ENCODE peak calls at places on chromosomes 12 and 14, in nine cellular contexts. B is IMR-90, S is PC-3, P is ovary, H is pancreas, A is transverse colon, J is A673, C is osteoblast, U is uterus. M is an unnamed sample. For H3K4me1, the result is how much of the 10 kb centered on the place peaks cover.

GRCh38 chr12:69608114-69608513 is 2.6 kb downstream of the LRRC10 start:
- DNase-seq in B (no peak), S (no peak), P (no peak), H (no peak), A (no peak), J (no peak), C (no peak), U (no peak), M (no peak)

GRCh38 chr12:15322164-15323054 is at the start of gene PTPRO:
- DNase-seq in B (no peak), S (no peak), P (no peak), H (no peak), A (no peak), J (peak), C (no peak), U (no peak), M (no peak)

GRCh38 chr12:15662303-15662980 is 126.7 kb downstream of the EPS8 start:
- DNase-seq in B (peak), S (peak), P (no peak), H (no peak), A (no peak), J (peak), C (peak), U (no peak), M (peak)

GRCh38 chr14:75301666-75302325 is 23.2 kb downstream of the FOS start:
- DNase-seq in B (no peak), S (no peak), P (peak), H (peak), A (peak), J (no peak), C (no peak), U (peak), M (no peak)

GRCh38 chr12:45279916-45280547 is 64.1 kb downstream of the ANO6 start:
- DNase-seq in B (no peak), S (no peak), P (no peak), H (no peak), A (no peak), J (no peak), C (no peak), U (no peak), M (no peak)

GRCh38 chr12:96120359-96121100 is 73.6 kb upstream of the ELK3 start:
- DNase-seq in B (no peak), S (no peak), P (no peak), H (peak), A (peak), J (no peak), C (no peak), U (no peak), M (no peak)

GRCh38 chr14:68316078-68316868 is 476.6 kb downstream of the ZFP36L1 start:
- DNase-seq in B (no peak), S (no peak), P (no peak), H (no peak), A (no peak), J (no peak), C (no peak), U (no peak), M (no peak)

GRCh38 chr12:104668274-104668718 is 211.5 kb downstream of the CHST11 start:
- DNase-seq in B (peak), S (no peak), P (peak), H (no peak), A (peak), J (no peak), C (no peak), U (peak), M (no peak)

GRCh38 chr12:38903596-38903995 is 1.8 kb downstream of the CPNE8 start:
- DNase-seq in B (no peak), S (no peak), P (no peak), H (no peak), A (no peak), J (no peak), C (no peak), U (no peak), M (no peak)

GRCh38 chr12:70641691-70642090 is 4.5 kb upstream of the PTPRB start:
- DNase-seq in B (no peak), S (no peak), P (no peak), H (no peak), A (no peak), J (no peak), C (no peak), U (no peak), M (no peak)

GRCh38 chr12:43882578-43883178 is 46.8 kb downstream of the TMEM117 start:
- DNase-seq in B (peak), S (peak), P (no peak), H (no peak), A (peak), J (peak), C (no peak), U (no peak), M (no peak)

GRCh38 chr12:89299417-89299816 is 52.9 kb downstream of the DUSP6 start:
- DNase-seq in B (no peak), S (no peak), P (no peak), H (no peak), A (no peak), J (no peak), C (no peak), U (no peak), M (no peak)

GRCh38 chr12:123388218-123388947 is 4.5 kb downstream of the KMT5A start:
- DNase-seq in B (peak), S (peak), P (peak), H (peak), A (peak), J (peak), C (peak), U (peak), M (peak)

GRCh38 chr12:100758083-100758482 is 36.5 kb upstream of the ANO4 start:
- DNase-seq in B (no peak), S (no peak), P (no peak), H (no peak), A (no peak), J (no peak), C (no peak), U (no peak), M (no peak)

GRCh38 chr14:65079201-65079600 is 23.1 kb downstream of the MAX start:
- DNase-seq in B (no peak), S (no peak), P (no peak), H (no peak), A (no peak), J (no peak), C (no peak), U (no peak), M (no peak)

GRCh38 chr14:65080954-65081747 is 21.2 kb downstream of the MAX start:
- DNase-seq in B (peak), S (no peak), P (no peak), H (no peak), A (peak), J (no peak), C (no peak), U (no peak), M (no peak)

GRCh38 chr14:65077318-65077717 is 25.0 kb downstream of the MAX start:
- DNase-seq in B (no peak), S (no peak), P (no peak), H (no peak), A (no peak), J (no peak), C (no peak), U (no peak), M (no peak)

GRCh38 chr14:65075628-65076325 is 26.5 kb downstream of the MAX start:
- DNase-seq in B (no peak), S (no peak), P (no peak), H (no peak), A (no peak), J (no peak), C (no peak), U (no peak), M (no peak)

GRCh38 chr14:65079788-65080187 is 22.5 kb downstream of the MAX start:
- DNase-seq in B (no peak), S (no peak), P (no peak), H (no peak), A (no peak), J (no peak), C (no peak), U (no peak), M (no peak)
- H3K4me1 ChIP-seq in B (under half), S (under half), P (under half), H (under half), A (under half), J (under half), C (under half), U (under half), M (under half)

DNA sequence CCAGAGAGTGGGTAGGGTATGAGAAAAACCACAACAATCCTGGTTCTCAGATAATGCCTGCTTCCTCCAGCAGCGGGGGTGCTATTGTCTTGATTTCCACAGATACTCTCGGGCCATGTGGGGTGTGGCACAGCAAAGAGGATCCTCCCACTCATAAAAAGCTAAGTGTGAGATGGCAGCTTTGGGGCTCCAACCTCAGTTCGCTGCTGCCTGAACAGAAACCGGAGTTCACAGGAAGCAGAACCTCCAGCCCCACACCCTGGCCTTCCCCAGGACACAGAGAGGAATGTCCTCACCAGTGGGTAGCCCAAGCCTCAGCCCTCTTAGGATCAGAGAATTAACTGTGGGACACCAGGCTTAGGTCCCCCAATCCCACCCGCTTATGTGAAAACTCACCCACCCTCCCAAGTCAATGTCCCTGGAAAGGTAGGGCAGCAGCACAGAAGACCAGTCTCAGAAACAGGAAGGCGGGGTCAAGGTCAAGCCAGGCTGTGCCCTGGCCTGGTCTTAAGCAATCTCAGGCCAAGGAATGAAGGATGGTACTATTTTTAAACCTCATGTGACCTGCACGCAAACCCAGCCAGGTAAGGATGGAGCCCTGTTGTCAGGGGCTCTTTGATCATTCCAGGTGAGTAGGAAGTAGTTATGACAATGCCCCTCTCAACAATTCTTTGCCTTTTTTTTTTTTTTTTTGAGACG is 9.0 kb downstream of the KCTD10 start:
- DNase-seq in B (no peak), S (no peak), P (no peak), H (no peak), A (peak), J (peak), C (peak), U (no peak), M (no peak)
- TF ChIP-seq CTCF in B (no peak), S (no peak), P (no peak), H (no peak), A (no peak), J (no peak), C (no peak), U (no peak), M (no peak)

DNA sequence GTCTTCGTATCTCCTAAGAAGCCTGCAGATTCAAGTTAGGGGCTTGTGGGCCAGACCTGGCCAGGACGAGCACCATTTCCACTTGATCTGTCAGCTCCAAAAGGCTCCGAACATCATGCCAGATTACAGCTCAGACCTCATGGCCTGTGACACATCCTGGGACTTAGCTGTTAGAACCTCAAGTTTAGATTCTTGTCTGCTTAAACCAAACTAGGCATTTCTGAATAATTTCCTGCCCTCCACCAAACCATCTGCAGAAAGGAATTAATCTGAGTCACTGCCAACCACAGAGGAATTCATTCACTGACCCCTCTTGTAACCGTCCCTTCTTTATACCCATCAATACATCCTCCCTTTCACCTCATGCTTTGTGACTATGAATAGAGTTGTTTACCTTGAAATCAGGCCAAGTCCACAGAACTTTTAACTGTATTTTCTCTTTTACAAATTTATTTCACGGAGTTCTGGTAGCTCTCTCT is 120.3 kb downstream of the FBXL14 start:
- DNase-seq in B (peak), S (peak), P (no peak), H (no peak), A (no peak), J (peak), C (peak), U (no peak), M (peak)
- H3K4me1 ChIP-seq in B (under half), S (under half), P (under half), H (under half), A (under half), J (under half), C (half or more), U (under half), M (under half)

GRCh38 chr14:45364565-45364964 is 111.6 kb upstream of the MIS18BP1 start:
- DNase-seq in B (no peak), S (peak), P (no peak), H (no peak), A (no peak), J (no peak), C (no peak), U (no peak), M (no peak)
- TF ChIP-seq CTCF in B (no peak), S (peak), P (no peak), H (no peak), A (no peak), J (no peak), C (no peak), U (no peak), M (no peak)

GRCh38 chr14:21236948-21237797 is 32.1 kb downstream of the HNRNPC start:
- DNase-seq in B (no peak), S (no peak), P (no peak), H (no peak), A (no peak), J (no peak), C (no peak), U (no peak), M (no peak)
- H3K4me1 ChIP-seq in B (under half), S (under half), P (under half), H (under half), A (under half), J (under half), C (under half), U (under half), M (under half)

DNA sequence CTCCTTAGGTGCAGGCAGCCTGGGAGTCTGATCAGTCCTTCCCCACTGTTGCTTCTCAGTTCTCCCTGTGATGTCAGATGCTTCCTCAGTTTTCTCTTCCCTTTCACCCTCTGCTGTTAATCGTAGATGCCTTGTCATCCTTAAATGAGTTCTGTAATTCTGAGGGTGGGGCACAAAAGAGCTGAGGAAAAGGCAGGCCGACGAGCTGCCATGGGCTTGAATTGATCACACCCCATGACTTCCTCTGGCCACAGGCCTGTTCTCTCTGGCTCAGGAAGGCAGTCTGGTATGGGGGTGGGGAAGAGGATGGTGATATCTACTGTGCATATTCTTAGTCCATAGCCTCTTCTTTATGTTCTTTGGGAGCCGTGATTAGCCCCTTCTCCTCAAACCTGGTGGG is 5.2 kb upstream of the AP1G2 start:
- DNase-seq in B (no peak), S (no peak), P (no peak), H (no peak), A (no peak), J (no peak), C (no peak), U (no peak), M (no peak)
- TF ChIP-seq CTCF in B (no peak), S (no peak), P (no peak), H (no peak), A (no peak), J (no peak), C (no peak), U (no peak), M (no peak)

GRCh38 chr14:30767624-30768023 is 106.7 kb upstream of the COCH start:
- DNase-seq in B (no peak), S (no peak), P (no peak), H (no peak), A (no peak), J (no peak), C (no peak), U (no peak), M (no peak)
- H3K4me1 ChIP-seq in B (under half), S (under half), P (under half), H (under half), A (under half), J (under half), C (under half), U (under half), M (under half)

DNA sequence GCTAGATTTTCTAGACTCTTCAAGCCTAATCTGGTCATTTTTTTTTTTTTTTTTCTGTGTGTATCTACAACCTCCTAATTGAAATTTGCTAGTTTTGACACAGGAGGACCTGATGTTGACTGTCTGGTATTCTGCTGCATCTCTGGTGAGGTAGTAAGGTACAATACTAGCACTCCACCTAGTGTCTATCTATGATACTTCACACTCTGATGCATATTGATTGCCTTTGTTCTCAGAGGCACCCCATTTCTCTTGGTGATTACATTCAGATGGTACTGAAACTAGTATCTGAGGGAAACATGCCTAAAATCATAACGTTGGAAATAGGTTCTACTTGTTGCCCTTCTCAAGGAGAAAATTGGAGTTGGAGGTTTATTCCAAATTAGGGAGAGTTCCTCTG is 930.5 kb upstream of the NOVA1 start:
- DNase-seq in B (no peak), S (peak), P (no peak), H (no peak), A (no peak), J (peak), C (no peak), U (no peak), M (peak)
- TF ChIP-seq CTCF in B (no peak), S (peak), P (no peak), H (no peak), A (peak), J (peak), C (no peak), U (no peak), M (peak)